ENCODE peak calls at places on chromosomes 16 and 17, in six cellular contexts. D, U, P, J, V and F are unnamed samples.

GRCh38 chr16:17235147-17235817 is 235.5 kb downstream of the XYLT1 start:
- DNase-seq in J (no peak), U (no peak), V (no peak), P (no peak), D (no peak), F (no peak)

GRCh38 chr16:82639666-82640336 is 13.0 kb downstream of the CDH13 start:
- DNase-seq in U (peak; percentile 77), J (peak; percentile 73), D (peak; percentile 39), V (peak; percentile 19), P (peak; percentile 53), F (peak; percentile 17)

GRCh38 chr17:8791910-8792270 is 7.3 kb downstream of the MFSD6L start:
- DNase-seq in V (no peak), P (no peak), D (no peak), U (no peak), J (peak; percentile 38), F (no peak)

GRCh38 chr16:27109666-27110523 is 43.2 kb downstream of the C16orf82 start:
- DNase-seq in P (peak; percentile 84), U (peak; percentile 78), D (peak; percentile 50), V (peak; percentile 82), J (peak; percentile 67), F (peak; percentile 40)

GRCh38 chr17:79919862-79920720 is 80.9 kb upstream of the CBX4 start:
- DNase-seq in P (no peak), U (no peak), D (no peak), V (no peak), J (no peak), F (no peak)

GRCh38 chr16:25257956-25258855 is 561 bp upstream of the ZKSCAN2 start:
- DNase-seq in J (peak; percentile 63), P (peak; percentile 93), D (peak; percentile 87), U (peak; percentile 90), V (peak; percentile 71), F (peak; percentile 63)

GRCh38 chr16:14202697-14203096 is 131.6 kb downstream of the MRTFB start:
- DNase-seq in U (no peak), D (peak; percentile 18), P (no peak), J (peak; percentile 19), V (no peak), F (no peak)

GRCh38 chr16:30737794-30738648 is 10.2 kb upstream of the PHKG2 start:
- DNase-seq in V (no peak), D (no peak), U (no peak), P (no peak), J (no peak), F (no peak)

GRCh38 chr17:17087424-17088103 is 45.3 kb downstream of the MPRIP start:
- DNase-seq in D (no peak), V (no peak), U (no peak), P (no peak), J (no peak), F (no peak)

GRCh38 chr17:10313037-10313672 is 59.7 kb downstream of the MYH13 start:
- DNase-seq in P (no peak), U (no peak), V (no peak), J (no peak), D (no peak), F (no peak)

GRCh38 chr16:49440156-49441065 is 66.8 kb downstream of the C16orf78 start:
- DNase-seq in P (peak; percentile 36), U (no peak), D (no peak), V (no peak), J (no peak), F (no peak)

GRCh38 chr17:57784226-57784895 is 39.3 kb upstream of the CCDC182 start:
- DNase-seq in D (no peak), V (no peak), P (no peak), J (no peak), U (peak; percentile 74), F (no peak)

GRCh38 chr16:89827383-89828198 is 684 bp upstream of the SPIRE2 start:
- DNase-seq in V (no peak), D (no peak), P (no peak), U (peak; percentile 54), J (peak; percentile 33), F (no peak)

GRCh38 chr17:13420294-13421277 is 181.1 kb downstream of the HS3ST3A1 start:
- DNase-seq in D (no peak), J (peak; percentile 93), U (no peak), V (no peak), P (no peak), F (no peak)

GRCh38 chr17:5832886-5833285 is 237.3 kb upstream of the WSCD1 start:
- DNase-seq in P (no peak), U (no peak), V (no peak), J (peak; percentile 83), D (no peak), F (no peak)

GRCh38 chr16:30349695-30350094 is 5.4 kb downstream of the CD2BP2 start:
- DNase-seq in J (no peak), P (no peak), D (no peak), V (no peak), U (no peak), F (no peak)

GRCh38 chr16:54540525-54541180 is 254.1 kb upstream of the IRX3 start:
- DNase-seq in P (no peak), J (no peak), U (no peak), D (no peak), V (no peak), F (no peak)

GRCh38 chr17:78572277-78573205 is 4.7 kb downstream of the DNAH17 start:
- DNase-seq in D (no peak), J (no peak), P (no peak), U (peak; percentile 45), V (no peak), F (no peak)

GRCh38 chr16:48381201-48381600 is 4.0 kb downstream of the SIAH1 start:
- DNase-seq in D (no peak), J (no peak), V (no peak), P (no peak), U (no peak), F (no peak)

GRCh38 chr17:75478508-75478907 is 22.1 kb downstream of the TMEM94 start:
- DNase-seq in J (no peak), V (no peak), P (no peak), U (peak; percentile 57), D (no peak), F (no peak)

GRCh38 chr16:18943414-18943813 is 17.2 kb upstream of the SMG1 start:
- DNase-seq in D (no peak), P (no peak), J (no peak), V (no peak), U (no peak), F (no peak)

GRCh38 chr16:720990-721764 is at the start of gene ANTKMT:
- DNase-seq in P (peak; percentile 81), V (peak; percentile 55), U (peak; percentile 95), D (peak; percentile 89), J (peak; percentile 79), F (peak; percentile 56)

GRCh38 chr17:27354491-27355081 is 60.7 kb downstream of the WSB1 start:
- DNase-seq in V (no peak), J (peak; percentile 29), U (no peak), D (peak; percentile 41), P (no peak), F (no peak)

GRCh38 chr16:54690710-54691109 is 240.0 kb upstream of the IRX5 start:
- DNase-seq in U (no peak), P (no peak), D (no peak), J (no peak), V (no peak), F (no peak)

GRCh38 chr17:79035686-79036085 is 11.7 kb downstream of the C1QTNF1 start:
- DNase-seq in U (no peak), J (no peak), V (no peak), P (no peak), D (no peak), F (no peak)

GRCh38 chr17:50260501-50260911 is 13.8 kb upstream of the TMEM92 start:
- DNase-seq in P (no peak), V (no peak), U (no peak), D (no peak), J (no peak), F (no peak)

GRCh38 chr17:57522436-57523005 is 222.6 kb downstream of the CCDC182 start:
- DNase-seq in P (no peak), V (no peak), J (no peak), U (peak; percentile 37), D (no peak), F (no peak)

GRCh38 chr17:19728114-19728495 is 11.7 kb upstream of the SLC47A2 start:
- DNase-seq in U (peak; percentile 81), J (peak; percentile 59), P (no peak), D (no peak), V (no peak), F (no peak)

GRCh38 chr17:57493171-57493570 is 236.8 kb downstream of the MSI2 start:
- DNase-seq in U (no peak), J (no peak), V (no peak), P (no peak), D (no peak), F (no peak)

GRCh38 chr16:5850632-5851175 is 753.1 kb upstream of the EEF2KMT start:
- DNase-seq in V (no peak), J (no peak), P (no peak), D (no peak), U (no peak), F (no peak)

GRCh38 chr17:19372004-19372365 is 6.3 kb upstream of the MAPK7 start:
- DNase-seq in J (no peak), V (no peak), U (no peak), D (no peak), P (no peak), F (no peak)

GRCh38 chr16:21638573-21638975 is 13.8 kb downstream of the IGSF6 start:
- DNase-seq in D (peak; percentile 75), P (no peak), V (no peak), U (no peak), J (peak; percentile 82), F (no peak)

GRCh38 chr17:7218774-7219173 is 862 bp downstream of the DLG4 start:
- DNase-seq in V (no peak), U (no peak), D (no peak), J (no peak), P (no peak), F (no peak)

GRCh38 chr17:82287013-82287848 is 13.7 kb upstream of the CSNK1D start:
- DNase-seq in V (no peak), D (no peak), P (no peak), U (no peak), J (no peak), F (no peak)
- H3K27ac ChIP-seq in V (no peak overlapping the region), D (no peak overlapping the region), P (no peak overlapping the region), U (no peak overlapping the region), J (peak overlapping the region; percentile 93), F (no peak overlapping the region)

DNA sequence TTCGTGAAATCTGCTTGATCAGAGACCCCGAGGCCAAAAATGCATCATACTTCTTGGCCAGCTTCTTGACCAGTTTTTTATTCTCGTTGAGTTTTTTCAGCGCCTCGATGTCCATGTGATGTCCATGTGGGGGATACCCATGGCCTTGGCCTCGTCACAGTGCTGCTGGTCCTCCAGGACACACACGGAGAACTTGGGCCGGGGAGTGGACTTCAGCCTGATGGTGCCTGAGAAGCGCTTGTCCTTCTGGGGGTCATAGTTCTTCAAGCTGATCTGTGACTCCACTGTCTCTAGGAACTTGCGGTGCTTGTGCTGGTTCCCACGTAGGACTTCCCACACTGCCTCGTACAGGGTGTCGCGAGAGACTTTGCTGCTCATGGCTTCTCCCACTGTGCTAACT is 16.7 kb downstream of the COX4I1 start:
- DNase-seq in P (no peak), J (no peak), U (no peak), V (no peak), D (no peak), F (no peak)
- H3K27me3 ChIP-seq in P (peaks cover 6% of the 10 kb centered on the region), J (no peaks in the 10 kb centered on the region), U (peaks cover 23% of the 10 kb centered on the region), V (no peaks in the 10 kb centered on the region), D (no peaks in the 10 kb centered on the region), F (no peaks in the 10 kb centered on the region)

GRCh38 chr16:12535535-12536411 is 267.9 kb downstream of the CPPED1 start:
- DNase-seq in V (no peak), P (peak; percentile 15), U (peak; percentile 74), D (peak; percentile 95), J (no peak), F (no peak)
- H3K27ac ChIP-seq in V (no peak overlapping the region), P (no peak overlapping the region), U (no peak overlapping the region), D (peak overlapping the region; percentile 57), J (no peak overlapping the region), F (no peak overlapping the region)

GRCh38 chr16:3017262-3017805 is 649 bp downstream of the CLDN6 start:
- DNase-seq in D (no peak), U (no peak), V (no peak), P (no peak), J (no peak), F (no peak)
- H3K27me3 ChIP-seq in D (no peaks in the 10 kb centered on the region), U (no peaks in the 10 kb centered on the region), V (no peaks in the 10 kb centered on the region), P (no peaks in the 10 kb centered on the region), J (no peaks in the 10 kb centered on the region), F (peaks cover 4% of the 10 kb centered on the region)